ENCODE peak calls at places on chromosomes 5 and 9, in four cellular contexts. B, H, X and Z are unnamed samples.

GRCh38 chr9:94912700-94913249 is 186.3 kb downstream of the AOPEP start:
- DNase-seq in H (no peak), X (no peak), B (no peak), Z (no peak)

GRCh38 chr9:72444436-72444835 is 77.0 kb upstream of the TMC1 start:
- DNase-seq in B (no peak), X (no peak), H (no peak), Z (no peak)

GRCh38 chr9:134011401-134011800 is 13.9 kb upstream of the BRD3OS start:
- DNase-seq in B (no peak), X (no peak), H (no peak), Z (no peak)

GRCh38 chr9:78296208-78296892 is 575 bp upstream of the PSAT1 start:
- DNase-seq in H (peak), B (peak), X (no peak), Z (no peak)

GRCh38 chr5:9516591-9516990 is 29.3 kb downstream of the SEMA5A start:
- DNase-seq in H (peak), X (no peak), B (no peak), Z (no peak)

GRCh38 chr5:94288937-94289336 is 329.5 kb downstream of the KIAA0825 start:
- DNase-seq in X (no peak), B (no peak), H (no peak), Z (no peak)

GRCh38 chr9:95025213-95026170 is 292.0 kb downstream of the FANCC start:
- DNase-seq in B (peak), X (no peak), H (no peak), Z (no peak)

GRCh38 chr5:1027631-1028441 is 19.2 kb downstream of the NKD2 start:
- DNase-seq in X (no peak), H (no peak), B (no peak), Z (no peak)

GRCh38 chr9:76651114-76651697 is 113.0 kb upstream of the PCA3 start:
- DNase-seq in X (no peak), B (no peak), H (no peak), Z (no peak)

GRCh38 chr5:1029945-1030625 is 21.5 kb downstream of the NKD2 start:
- DNase-seq in X (no peak), B (no peak), H (no peak), Z (no peak)

GRCh38 chr5:176899946-176900782 is 1.0 kb upstream of the HK3 start:
- DNase-seq in X (no peak), B (no peak), H (no peak), Z (no peak)

GRCh38 chr5:19531374-19531952 is 456.5 kb downstream of the CDH18 start:
- DNase-seq in B (no peak), H (no peak), X (no peak), Z (no peak)

GRCh38 chr9:77575785-77576184 is 72.3 kb downstream of the GNA14 start:
- DNase-seq in X (no peak), B (peak), H (peak), Z (no peak)

GRCh38 chr5:132439521-132440206 is 50.9 kb downstream of the IRF1 start:
- DNase-seq in X (peak), H (no peak), B (no peak), Z (peak)

GRCh38 chr9:134626141-134626423 is 15.5 kb upstream of the COL5A1 start:
- DNase-seq in X (no peak), B (no peak), H (no peak), Z (peak)

GRCh38 chr9:35538361-35539234 is 48.7 kb downstream of the RUSC2 start:
- DNase-seq in X (no peak), H (peak), B (peak), Z (peak)

GRCh38 chr9:110148868-110149267 is 59.1 kb downstream of the C9orf152 start:
- DNase-seq in B (no peak), X (no peak), H (no peak), Z (no peak)

GRCh38 chr5:158022844-158023243 is 163.9 kb upstream of the CLINT1 start:
- DNase-seq in B (no peak), X (no peak), H (no peak), Z (no peak)

GRCh38 chr5:175728316-175728715 is 70.4 kb downstream of the HRH2 start:
- DNase-seq in X (no peak), B (no peak), H (no peak), Z (no peak)

GRCh38 chr9:84408416-84408815 is 67.9 kb upstream of the SLC28A3 start:
- DNase-seq in B (no peak), X (no peak), H (no peak), Z (no peak)

GRCh38 chr9:85717220-85717619 is 24.5 kb downstream of the AGTPBP1 start:
- DNase-seq in X (peak), H (no peak), B (no peak), Z (no peak)

GRCh38 chr9:100104314-100104713 is 5.3 kb downstream of the INVS start:
- DNase-seq in X (no peak), H (no peak), B (no peak), Z (no peak)

GRCh38 chr9:5336683-5337082 is 3.0 kb downstream of the RLN1 start:
- DNase-seq in X (no peak), B (no peak), H (no peak), Z (no peak)

GRCh38 chr5:130526708-130527107 is 622.4 kb downstream of the CHSY3 start:
- DNase-seq in H (no peak), X (no peak), B (no peak), Z (no peak)

GRCh38 chr5:132430736-132431135 is 59.8 kb downstream of the IRF1 start:
- DNase-seq in B (no peak), X (no peak), H (no peak), Z (no peak)

GRCh38 chr5:180590543-180591248 is 603 bp downstream of the SCGB3A1 start:
- DNase-seq in H (no peak), B (peak), X (no peak), Z (no peak)

GRCh38 chr5:158701406-158702177 is 398.1 kb downstream of the EBF1 start:
- DNase-seq in B (no peak), H (no peak), X (no peak), Z (no peak)

GRCh38 chr9:72315510-72316287 is 49.3 kb downstream of the ZFAND5 start:
- DNase-seq in X (no peak), H (no peak), B (peak), Z (no peak)

GRCh38 chr9:14343948-14344547 is 30.1 kb upstream of the NFIB start:
- DNase-seq in B (no peak), H (peak), X (no peak), Z (no peak)

DNA sequence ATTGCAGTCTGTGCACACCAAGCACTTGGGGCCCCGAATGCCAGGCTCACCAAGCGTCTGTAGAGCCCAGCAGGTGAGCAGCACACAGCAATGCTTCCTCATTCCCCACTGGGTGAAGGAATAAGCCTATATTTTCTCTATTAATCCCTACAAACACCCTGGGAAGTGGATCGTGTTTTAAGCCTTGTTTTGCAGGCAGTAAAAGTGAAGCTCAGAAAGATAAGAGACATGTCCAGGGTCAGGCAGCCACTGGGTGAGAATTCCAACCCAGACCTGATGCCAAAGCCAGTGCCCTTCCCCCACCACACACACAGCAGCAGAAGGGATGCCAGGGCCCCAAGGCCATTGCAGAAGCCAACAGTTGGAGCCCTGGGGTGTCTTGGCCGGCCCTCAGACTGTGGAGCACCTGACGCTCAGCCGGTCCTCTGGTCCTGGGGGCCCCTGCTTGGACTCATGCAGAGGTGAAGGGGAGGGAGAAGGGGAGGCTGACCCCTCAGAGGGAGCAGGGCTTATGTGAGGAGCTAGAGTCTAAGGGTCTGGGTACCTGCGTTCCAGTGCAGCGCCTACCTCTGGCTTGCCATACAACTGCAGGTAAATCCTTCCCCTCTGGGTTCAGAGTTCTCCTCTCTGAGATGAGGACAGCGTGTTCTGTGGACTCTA is 26.3 kb upstream of the SYNPO start:
- DNase-seq in B (no peak), X (no peak), H (no peak), Z (no peak)
- TF ChIP-seq CTCF in B (no peak), X (no peak), H (peak), Z (no peak)

DNA sequence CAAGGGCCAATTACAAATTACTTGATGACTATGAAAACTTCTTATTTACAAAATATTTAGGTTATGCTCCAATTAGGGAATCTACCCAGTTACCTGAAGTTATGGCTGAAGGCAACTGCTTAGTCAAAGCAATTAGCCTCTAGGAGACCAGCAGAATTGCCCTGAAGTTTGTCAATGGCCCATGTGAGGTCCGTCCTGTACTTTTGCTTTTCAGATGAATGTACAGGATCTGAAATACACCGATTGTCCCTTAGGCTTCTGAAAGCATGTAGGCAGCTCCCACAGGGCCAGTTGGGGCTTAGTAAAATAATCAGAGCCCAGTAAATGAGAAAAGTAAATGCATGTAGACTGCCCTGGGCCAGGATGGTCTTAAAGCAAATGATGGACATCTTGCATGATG is 93.3 kb downstream of the DAPK1 start:
- DNase-seq in B (no peak), H (no peak), X (no peak), Z (no peak)
- TF ChIP-seq CTCF in B (no peak), H (no peak), X (no peak), Z (no peak)

DNA sequence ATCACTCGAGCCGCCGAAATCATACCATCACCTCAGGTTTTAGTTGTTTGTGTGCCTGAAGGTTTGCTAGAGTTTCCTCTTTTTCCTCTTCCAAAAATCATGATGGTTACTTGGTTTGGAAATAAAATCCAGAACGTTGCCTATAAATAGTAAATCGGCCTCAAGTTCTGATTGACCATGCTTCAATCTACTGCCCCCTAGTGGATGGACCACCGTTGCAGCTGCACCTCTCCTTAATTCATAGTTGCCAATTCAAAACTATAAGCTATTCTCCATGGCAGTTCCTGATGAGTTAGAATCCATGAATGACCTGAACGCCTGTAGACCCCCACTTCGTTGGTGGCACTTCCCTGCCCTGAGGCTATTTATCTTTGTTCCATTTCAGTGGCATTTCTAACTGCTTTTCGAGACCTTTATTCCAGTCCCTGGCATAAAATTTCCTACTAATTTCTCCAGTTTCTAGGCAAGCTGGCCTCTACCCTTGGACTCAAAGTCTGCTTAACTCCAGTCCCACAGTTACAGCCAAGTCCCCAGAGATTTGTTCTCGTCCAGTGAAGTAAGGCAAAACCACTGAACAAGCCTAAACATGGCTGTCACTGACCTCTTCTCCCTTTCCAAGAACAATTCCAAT is 422.6 kb downstream of the EFNA5 start:
- DNase-seq in H (peak), X (peak), B (peak), Z (no peak)
- TF ChIP-seq CTCF in H (peak), X (peak), B (peak), Z (peak)

GRCh38 chr5:82105457-82105856 is 133.6 kb downstream of the ATG10 start:
- DNase-seq in H (no peak), B (no peak), X (no peak), Z (no peak)

GRCh38 chr5:82096249-82096648 is 124.4 kb downstream of the ATG10 start:
- DNase-seq in H (no peak), X (no peak), B (no peak), Z (no peak)

GRCh38 chr5:82104872-82105271 is 133.0 kb downstream of the ATG10 start:
- DNase-seq in X (no peak), H (no peak), B (no peak), Z (no peak)

GRCh38 chr5:82106207-82106606 is 134.4 kb downstream of the ATG10 start:
- DNase-seq in X (no peak), H (no peak), B (no peak), Z (no peak)

DNA sequence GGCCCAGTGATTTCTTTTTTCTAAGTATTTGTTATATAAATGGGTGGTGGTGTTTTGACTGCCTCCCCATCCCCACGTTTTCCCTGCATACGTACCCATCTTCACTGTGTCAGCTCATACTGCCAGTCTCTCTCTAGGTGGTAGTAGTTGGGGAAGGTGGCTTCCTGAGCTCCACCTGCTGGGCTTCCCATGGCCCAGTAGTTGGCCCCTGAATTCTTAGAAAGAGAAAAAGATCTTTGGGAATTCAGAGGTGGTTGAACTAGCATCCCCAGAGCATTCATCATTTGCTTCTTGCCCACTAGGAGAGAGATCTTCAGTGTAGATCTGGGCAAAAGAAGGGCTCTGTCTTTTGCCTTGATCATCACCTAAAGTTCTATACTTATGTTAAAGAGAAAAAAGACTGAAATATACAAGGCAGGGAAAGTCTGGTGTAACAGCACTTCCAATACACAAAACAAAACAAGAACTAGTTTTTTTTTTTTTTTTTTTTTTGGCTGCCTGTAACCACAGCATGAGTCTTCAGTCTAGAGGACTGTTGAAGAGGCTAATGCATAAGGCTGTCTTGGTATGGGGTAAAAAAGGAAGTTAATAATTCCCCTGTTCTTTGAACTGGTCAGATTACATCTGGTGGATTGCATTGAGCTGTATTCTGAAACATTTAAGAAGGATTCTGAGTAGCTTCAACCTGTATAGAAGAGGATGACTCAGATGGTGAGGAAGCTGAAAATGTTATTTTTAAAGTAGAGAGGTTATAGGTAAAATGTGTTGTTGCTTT is 128.7 kb downstream of the ATG10 start:
- DNase-seq in H (no peak), B (no peak), X (no peak), Z (no peak)
- TF ChIP-seq CTCF in H (no peak), B (no peak), X (no peak), Z (no peak)

GRCh38 chr5:54852007-54852406 is 133.4 kb downstream of the ESM1 start:
- DNase-seq in H (no peak), X (no peak), B (no peak), Z (no peak)
- TF ChIP-seq CTCF in H (peak), X (no peak), B (no peak), Z (no peak)

GRCh38 chr5:156870498-156870839 is 20.4 kb downstream of the PPP1R2B start:
- DNase-seq in B (no peak), H (no peak), X (no peak), Z (no peak)
- TF ChIP-seq CTCF in B (no peak), H (no peak), X (no peak), Z (no peak)

GRCh38 chr5:72412283-72413055 is 92.3 kb downstream of the PTCD2 start:
- DNase-seq in B (no peak), H (no peak), X (no peak), Z (no peak)
- TF ChIP-seq CTCF in B (no peak), H (no peak), X (no peak), Z (no peak)

GRCh38 chr5:102971693-102972293 is 148.1 kb downstream of the GIN1 start:
- DNase-seq in X (no peak), H (no peak), B (no peak), Z (no peak)
- TF ChIP-seq CTCF in X (peak), H (no peak), B (peak), Z (no peak)

DNA sequence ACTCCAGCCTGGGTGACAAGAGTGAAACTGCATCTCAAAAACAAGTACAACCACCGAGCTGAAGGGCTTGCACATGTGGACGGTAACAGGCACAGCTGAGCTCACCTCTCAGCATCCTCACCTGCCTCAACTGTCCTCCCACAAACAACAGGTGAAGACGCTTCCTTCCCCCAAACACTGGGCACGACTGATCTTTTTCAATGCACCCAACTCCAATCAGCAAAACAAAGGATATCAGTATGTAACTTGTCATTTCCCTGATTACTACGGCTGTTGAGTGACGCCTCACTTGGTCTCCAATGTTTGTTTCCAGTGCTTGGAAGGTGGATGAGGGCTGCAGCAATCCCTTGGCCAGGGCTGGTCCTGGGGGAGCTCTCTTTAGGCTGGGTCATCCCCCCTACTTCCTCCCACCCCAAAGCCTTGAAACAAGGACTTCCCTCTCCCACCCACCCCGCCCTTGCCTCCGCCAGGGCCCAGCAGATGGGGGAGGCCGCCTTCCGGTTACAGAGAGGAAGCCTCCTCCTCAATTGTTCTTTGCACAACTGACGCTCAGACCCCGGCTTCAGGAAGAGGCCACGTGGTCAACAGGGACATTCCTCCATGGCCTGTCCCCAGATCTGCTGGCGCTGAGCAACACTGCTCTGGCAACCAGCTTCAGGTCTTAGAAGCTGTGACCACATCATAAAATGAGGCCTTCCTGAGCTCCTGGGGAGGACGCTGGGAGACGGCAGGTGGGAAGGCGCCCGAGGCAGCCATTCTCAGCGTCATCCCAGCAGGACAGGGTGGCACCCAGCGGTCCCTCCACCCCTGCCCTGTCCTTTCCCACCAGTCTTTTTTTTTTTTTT is 5.9 kb downstream of the FAM78A start:
- DNase-seq in X (no peak), H (peak), B (no peak), Z (peak)
- TF ChIP-seq CTCF in X (no peak), H (no peak), B (no peak), Z (no peak)